ENCODE peak calls at places on chromosomes 11 and 22, in nine cellular contexts. One of them, this sample, is unnamed.

GRCh38 chr11:86818466-86819282 is 18.3 kb downstream of the PRSS23 start:
- DNase-seq in Panc1: no peak
- DNase-seq in fibroblast of pulmonary artery: peak
- DNase-seq in neural crest cell: no peak
- DNase-seq in omental fat pad: no peak
- DNase-seq in AG04450: peak
- DNase-seq in heart left ventricle: no peak
- DNase-seq in GM06990: no peak
- DNase-seq in type B pancreatic cell: no peak
- DNase-seq in this sample: peak

GRCh38 chr11:1779806-1780699 is 16.3 kb upstream of the CTSD start:
- DNase-seq in Panc1: no peak
- DNase-seq in fibroblast of pulmonary artery: no peak
- DNase-seq in neural crest cell: no peak
- DNase-seq in omental fat pad: no peak
- DNase-seq in AG04450: no peak
- DNase-seq in heart left ventricle: no peak
- DNase-seq in GM06990: no peak
- DNase-seq in type B pancreatic cell: no peak
- DNase-seq in this sample: no peak

GRCh38 chr11:121358775-121359174 is 66.2 kb downstream of the SC5D start:
- DNase-seq in Panc1: no peak
- DNase-seq in fibroblast of pulmonary artery: no peak
- DNase-seq in neural crest cell: no peak
- DNase-seq in omental fat pad: no peak
- DNase-seq in AG04450: no peak
- DNase-seq in heart left ventricle: no peak
- DNase-seq in GM06990: no peak
- DNase-seq in type B pancreatic cell: no peak
- DNase-seq in this sample: no peak

GRCh38 chr11:1008781-1009180 is 27.7 kb downstream of the MUC6 start:
- DNase-seq in Panc1: no peak
- DNase-seq in fibroblast of pulmonary artery: no peak
- DNase-seq in neural crest cell: no peak
- DNase-seq in omental fat pad: no peak
- DNase-seq in AG04450: no peak
- DNase-seq in heart left ventricle: no peak
- DNase-seq in GM06990: no peak
- DNase-seq in type B pancreatic cell: no peak
- DNase-seq in this sample: no peak

GRCh38 chr11:74532496-74533246 is 39.1 kb upstream of the LIPT2 start:
- DNase-seq in Panc1: no peak
- DNase-seq in fibroblast of pulmonary artery: no peak
- DNase-seq in neural crest cell: no peak
- DNase-seq in omental fat pad: no peak
- DNase-seq in AG04450: no peak
- DNase-seq in heart left ventricle: no peak
- DNase-seq in GM06990: no peak
- DNase-seq in type B pancreatic cell: no peak
- DNase-seq in this sample: no peak

GRCh38 chr11:68513930-68514487 is 53.5 kb downstream of the PPP6R3 start:
- DNase-seq in Panc1: no peak
- DNase-seq in fibroblast of pulmonary artery: no peak
- DNase-seq in neural crest cell: no peak
- DNase-seq in omental fat pad: no peak
- DNase-seq in AG04450: no peak
- DNase-seq in heart left ventricle: no peak
- DNase-seq in GM06990: no peak
- DNase-seq in type B pancreatic cell: no peak
- DNase-seq in this sample: no peak

GRCh38 chr11:16926868-16927267 is 87.3 kb downstream of the PLEKHA7 start:
- DNase-seq in Panc1: no peak
- DNase-seq in fibroblast of pulmonary artery: no peak
- DNase-seq in neural crest cell: no peak
- DNase-seq in omental fat pad: no peak
- DNase-seq in AG04450: no peak
- DNase-seq in heart left ventricle: no peak
- DNase-seq in GM06990: no peak
- DNase-seq in type B pancreatic cell: no peak
- DNase-seq in this sample: no peak

GRCh38 chr11:94128171-94128745 is 383 bp upstream of the PANX1 start:
- DNase-seq in Panc1: no peak
- DNase-seq in fibroblast of pulmonary artery: no peak
- DNase-seq in neural crest cell: no peak
- DNase-seq in omental fat pad: no peak
- DNase-seq in AG04450: no peak
- DNase-seq in heart left ventricle: no peak
- DNase-seq in GM06990: no peak
- DNase-seq in type B pancreatic cell: no peak
- DNase-seq in this sample: peak

GRCh38 chr11:133921026-133921425 is 35.7 kb downstream of the IGSF9B start:
- DNase-seq in Panc1: no peak
- DNase-seq in fibroblast of pulmonary artery: no peak
- DNase-seq in neural crest cell: no peak
- DNase-seq in omental fat pad: no peak
- DNase-seq in AG04450: no peak
- DNase-seq in heart left ventricle: no peak
- DNase-seq in GM06990: no peak
- DNase-seq in type B pancreatic cell: no peak
- DNase-seq in this sample: no peak

GRCh38 chr11:3709977-3710376 is 38.8 kb upstream of the CHRNA10 start:
- DNase-seq in Panc1: no peak
- DNase-seq in fibroblast of pulmonary artery: no peak
- DNase-seq in neural crest cell: no peak
- DNase-seq in omental fat pad: no peak
- DNase-seq in AG04450: no peak
- DNase-seq in heart left ventricle: no peak
- DNase-seq in GM06990: no peak
- DNase-seq in type B pancreatic cell: no peak
- DNase-seq in this sample: no peak

GRCh38 chr22:18955696-18956095 is 19.6 kb upstream of the PRODH start:
- DNase-seq in Panc1: no peak
- DNase-seq in fibroblast of pulmonary artery: no peak
- DNase-seq in neural crest cell: no peak
- DNase-seq in omental fat pad: no peak
- DNase-seq in AG04450: no peak
- DNase-seq in heart left ventricle: no peak
- DNase-seq in GM06990: no peak
- DNase-seq in type B pancreatic cell: no peak
- DNase-seq in this sample: no peak

GRCh38 chr22:50146440-50147228 is 23.9 kb upstream of the PANX2 start:
- DNase-seq in Panc1: no peak
- DNase-seq in fibroblast of pulmonary artery: peak
- DNase-seq in neural crest cell: no peak
- DNase-seq in omental fat pad: no peak
- DNase-seq in AG04450: peak
- DNase-seq in heart left ventricle: peak
- DNase-seq in GM06990: no peak
- DNase-seq in type B pancreatic cell: no peak
- DNase-seq in this sample: peak

GRCh38 chr22:45096256-45096907 is 67.3 kb upstream of the NUP50 start:
- DNase-seq in Panc1: peak
- DNase-seq in fibroblast of pulmonary artery: peak
- DNase-seq in neural crest cell: peak
- DNase-seq in omental fat pad: no peak
- DNase-seq in AG04450: no peak
- DNase-seq in heart left ventricle: peak
- DNase-seq in GM06990: no peak
- DNase-seq in type B pancreatic cell: no peak
- DNase-seq in this sample: peak

GRCh38 chr11:134411887-134412507 is at the start of gene B3GAT1:
- DNase-seq in Panc1: no peak
- DNase-seq in fibroblast of pulmonary artery: no peak
- DNase-seq in neural crest cell: no peak
- DNase-seq in omental fat pad: no peak
- DNase-seq in AG04450: no peak
- DNase-seq in heart left ventricle: no peak
- DNase-seq in GM06990: no peak
- DNase-seq in type B pancreatic cell: no peak
- DNase-seq in this sample: no peak

GRCh38 chr11:113553905-113554304 is 78.7 kb upstream of the DRD2 start:
- DNase-seq in Panc1: no peak
- DNase-seq in fibroblast of pulmonary artery: no peak
- DNase-seq in neural crest cell: no peak
- DNase-seq in omental fat pad: no peak
- DNase-seq in AG04450: no peak
- DNase-seq in heart left ventricle: no peak
- DNase-seq in GM06990: no peak
- DNase-seq in type B pancreatic cell: no peak
- DNase-seq in this sample: no peak
- TF ChIP-seq CTCF in Panc1: peak
- TF ChIP-seq CTCF in fibroblast of pulmonary artery: no peak
- TF ChIP-seq CTCF in neural crest cell: no peak
- TF ChIP-seq CTCF in omental fat pad: no peak
- TF ChIP-seq CTCF in AG04450: no peak
- TF ChIP-seq CTCF in heart left ventricle: peak
- TF ChIP-seq CTCF in GM06990: no peak
- TF ChIP-seq CTCF in type B pancreatic cell: peak
- TF ChIP-seq CTCF in this sample: no peak

GRCh38 chr11:60345489-60345888 is 18.4 kb downstream of the MS4A6E start:
- DNase-seq in Panc1: no peak
- DNase-seq in fibroblast of pulmonary artery: no peak
- DNase-seq in neural crest cell: peak
- DNase-seq in omental fat pad: no peak
- DNase-seq in AG04450: no peak
- DNase-seq in heart left ventricle: no peak
- DNase-seq in GM06990: no peak
- DNase-seq in type B pancreatic cell: no peak
- DNase-seq in this sample: no peak
- TF ChIP-seq CTCF in Panc1: peak
- TF ChIP-seq CTCF in fibroblast of pulmonary artery: peak
- TF ChIP-seq CTCF in neural crest cell: peak
- TF ChIP-seq CTCF in omental fat pad: no peak
- TF ChIP-seq CTCF in AG04450: no peak
- TF ChIP-seq CTCF in heart left ventricle: peak
- TF ChIP-seq CTCF in GM06990: peak
- TF ChIP-seq CTCF in type B pancreatic cell: peak
- TF ChIP-seq CTCF in this sample: peak

GRCh38 chr11:47642099-47642855 is at the start of gene MTCH2:
- DNase-seq in Panc1: peak
- DNase-seq in fibroblast of pulmonary artery: peak
- DNase-seq in neural crest cell: peak
- DNase-seq in omental fat pad: peak
- DNase-seq in AG04450: peak
- DNase-seq in heart left ventricle: peak
- DNase-seq in GM06990: peak
- DNase-seq in type B pancreatic cell: peak
- DNase-seq in this sample: peak
- TF ChIP-seq CTCF in Panc1: no peak
- TF ChIP-seq CTCF in fibroblast of pulmonary artery: no peak
- TF ChIP-seq CTCF in neural crest cell: peak
- TF ChIP-seq CTCF in omental fat pad: no peak
- TF ChIP-seq CTCF in AG04450: peak
- TF ChIP-seq CTCF in heart left ventricle: peak
- TF ChIP-seq CTCF in GM06990: peak
- TF ChIP-seq CTCF in type B pancreatic cell: peak
- TF ChIP-seq CTCF in this sample: peak

GRCh38 chr22:41408665-41409064 is 26.9 kb downstream of the TEF start:
- DNase-seq in Panc1: no peak
- DNase-seq in fibroblast of pulmonary artery: no peak
- DNase-seq in neural crest cell: no peak
- DNase-seq in omental fat pad: no peak
- DNase-seq in AG04450: no peak
- DNase-seq in heart left ventricle: no peak
- DNase-seq in GM06990: no peak
- DNase-seq in type B pancreatic cell: no peak
- DNase-seq in this sample: no peak

GRCh38 chr22:41410311-41410751 is 28.6 kb downstream of the TEF start:
- DNase-seq in Panc1: no peak
- DNase-seq in fibroblast of pulmonary artery: no peak
- DNase-seq in neural crest cell: no peak
- DNase-seq in omental fat pad: no peak
- DNase-seq in AG04450: no peak
- DNase-seq in heart left ventricle: peak
- DNase-seq in GM06990: no peak
- DNase-seq in type B pancreatic cell: no peak
- DNase-seq in this sample: no peak

GRCh38 chr22:41407433-41407832 is 25.7 kb downstream of the TEF start:
- DNase-seq in Panc1: no peak
- DNase-seq in fibroblast of pulmonary artery: no peak
- DNase-seq in neural crest cell: no peak
- DNase-seq in omental fat pad: no peak
- DNase-seq in AG04450: no peak
- DNase-seq in heart left ventricle: no peak
- DNase-seq in GM06990: no peak
- DNase-seq in type B pancreatic cell: no peak
- DNase-seq in this sample: no peak

GRCh38 chr22:41415554-41415953 is 31.0 kb downstream of the TOB2 start:
- DNase-seq in Panc1: no peak
- DNase-seq in fibroblast of pulmonary artery: no peak
- DNase-seq in neural crest cell: no peak
- DNase-seq in omental fat pad: no peak
- DNase-seq in AG04450: no peak
- DNase-seq in heart left ventricle: no peak
- DNase-seq in GM06990: no peak
- DNase-seq in type B pancreatic cell: no peak
- DNase-seq in this sample: no peak

GRCh38 chr22:41411021-41411851 is 29.5 kb downstream of the TEF start:
- DNase-seq in Panc1: no peak
- DNase-seq in fibroblast of pulmonary artery: no peak
- DNase-seq in neural crest cell: no peak
- DNase-seq in omental fat pad: no peak
- DNase-seq in AG04450: no peak
- DNase-seq in heart left ventricle: no peak
- DNase-seq in GM06990: no peak
- DNase-seq in type B pancreatic cell: no peak
- DNase-seq in this sample: no peak
- TF ChIP-seq CTCF in Panc1: no peak
- TF ChIP-seq CTCF in fibroblast of pulmonary artery: no peak
- TF ChIP-seq CTCF in neural crest cell: no peak
- TF ChIP-seq CTCF in omental fat pad: no peak
- TF ChIP-seq CTCF in AG04450: no peak
- TF ChIP-seq CTCF in heart left ventricle: no peak
- TF ChIP-seq CTCF in GM06990: no peak
- TF ChIP-seq CTCF in type B pancreatic cell: no peak
- TF ChIP-seq CTCF in this sample: no peak